ENCODE peak calls at places on chromosomes 1 and 21, in four cellular contexts. D is H9, Y is trophoblast cell, J is IMR-90. Q is an unnamed sample. For H3K4me1, the result is how much of the 10 kb centered on the place peaks cover.

GRCh38 chr1:110242731-110243130 is 32.6 kb downstream of the KCNC4 start:
- DNase-seq in J (no peak), D (no peak), Y (no peak), Q (no peak)

GRCh38 chr1:19752083-19752696 is 47.5 kb downstream of the TMCO4 start:
- DNase-seq in D (no peak), J (no peak), Y (no peak), Q (no peak)

GRCh38 chr1:231626951-231627614 is 493 bp downstream of the DISC1 start:
- DNase-seq in D (peak), J (peak), Y (peak), Q (peak)

GRCh38 chr1:56411021-56411420 is 168.3 kb downstream of the PLPP3 start:
- DNase-seq in Y (no peak), D (no peak), J (no peak), Q (no peak)

GRCh38 chr1:52264530-52265115 is 101.4 kb downstream of the CC2D1B start:
- DNase-seq in Y (peak), D (no peak), J (no peak), Q (no peak)

GRCh38 chr1:115888976-115889375 is 48.0 kb upstream of the NHLH2 start:
- DNase-seq in Y (no peak), J (no peak), D (no peak), Q (no peak)

GRCh38 chr1:177464682-177465081 is 293.9 kb downstream of the BRINP2 start:
- DNase-seq in D (no peak), Y (no peak), J (no peak), Q (no peak)

GRCh38 chr21:44838951-44839350 is 21.1 kb upstream of the SUMO3 start:
- DNase-seq in D (no peak), Y (no peak), J (no peak), Q (no peak)

GRCh38 chr1:24386241-24386640 is 27.3 kb downstream of the STPG1 start:
- DNase-seq in Y (no peak), D (no peak), J (no peak), Q (no peak)

GRCh38 chr1:61450454-61451213 is 274.3 kb downstream of the TM2D1 start:
- DNase-seq in D (no peak), Y (no peak), J (no peak), Q (no peak)

GRCh38 chr21:36784942-36785341 is 86.0 kb downstream of the SIM2 start:
- DNase-seq in Y (no peak), D (no peak), J (no peak), Q (no peak)

GRCh38 chr1:85681087-85681486 is 27.1 kb downstream of the ZNHIT6 start:
- DNase-seq in Y (peak), J (peak), D (no peak), Q (peak)

GRCh38 chr1:61460230-61460629 is 264.7 kb downstream of the TM2D1 start:
- DNase-seq in Y (no peak), D (no peak), J (no peak), Q (no peak)

GRCh38 chr1:212288614-212289013 is 3.4 kb downstream of the PPP2R5A start:
- DNase-seq in Y (no peak), J (peak), D (no peak), Q (peak)

GRCh38 chr1:67338642-67339041 is 31.0 kb downstream of the IL12RB2 start:
- DNase-seq in D (no peak), Y (no peak), J (peak), Q (no peak)

GRCh38 chr1:39933956-39934941 is 20.7 kb upstream of the MFSD2A start:
- DNase-seq in D (no peak), Y (peak), J (peak), Q (peak)

GRCh38 chr1:67685558-67686271 is 714 bp downstream of the GADD45A start:
- DNase-seq in Y (no peak), D (peak), J (no peak), Q (peak)

GRCh38 chr21:14875704-14876364 is 189.0 kb downstream of the NRIP1 start:
- DNase-seq in Y (peak), J (no peak), D (no peak), Q (no peak)

GRCh38 chr1:229230893-229231753 is 39.8 kb upstream of the RAB4A start:
- DNase-seq in J (no peak), Y (peak), D (no peak), Q (peak)

GRCh38 chr1:229694053-229694693 is 68.1 kb downstream of the URB2 start:
- DNase-seq in Y (no peak), J (peak), D (peak), Q (peak)

GRCh38 chr1:245153645-245154428 is 948 bp upstream of the KIF26B start:
- DNase-seq in J (no peak), D (peak), Y (no peak), Q (peak)

GRCh38 chr1:21659924-21660326 is 9.2 kb downstream of the RAP1GAP start:
- DNase-seq in J (no peak), Y (no peak), D (no peak), Q (no peak)

GRCh38 chr1:40944326-40944725 is 35.2 kb upstream of the CTPS1 start:
- DNase-seq in J (peak), D (no peak), Y (no peak), Q (peak)

GRCh38 chr1:236489710-236490377 is 33.9 kb upstream of the LGALS8 start:
- DNase-seq in D (no peak), J (peak), Y (no peak), Q (peak)

GRCh38 chr1:26771643-26772321 is 16.0 kb upstream of the PIGV start:
- DNase-seq in Y (peak), D (no peak), J (peak), Q (peak)

GRCh38 chr1:54768093-54768492 is 3.8 kb upstream of the PARS2 start:
- DNase-seq in Y (no peak), D (no peak), J (peak), Q (peak)

GRCh38 chr1:188127507-188127906 is 1298.8 kb downstream of the PLA2G4A start:
- DNase-seq in Y (no peak), J (no peak), D (no peak), Q (no peak)

GRCh38 chr21:44427241-44428120 is 27.8 kb upstream of the LRRC3 start:
- DNase-seq in Y (no peak), J (no peak), D (peak), Q (no peak)

GRCh38 chr21:39116761-39117425 is 66.4 kb downstream of the PSMG1 start:
- DNase-seq in J (no peak), Y (no peak), D (no peak), Q (no peak)

GRCh38 chr1:51517361-51518032 is 1.6 kb downstream of the EPS15 start:
- DNase-seq in D (no peak), Y (no peak), J (peak), Q (peak)

GRCh38 chr1:35202048-35202719 is 9.2 kb upstream of the SFPQ start:
- DNase-seq in D (peak), Y (peak), J (peak), Q (peak)

GRCh38 chr1:2210084-2210653 is 15.6 kb upstream of the FAAP20 start:
- DNase-seq in D (no peak), J (no peak), Y (no peak), Q (no peak)
- H3K4me1 ChIP-seq in D (under half), J (half or more), Y (under half), Q (half or more)

GRCh38 chr1:8363764-8364301 is 45.9 kb downstream of the SLC45A1 start:
- DNase-seq in D (no peak), J (no peak), Y (no peak), Q (no peak)

GRCh38 chr1:8365661-8366362 is 47.9 kb downstream of the SLC45A1 start:
- DNase-seq in D (no peak), Y (no peak), J (no peak), Q (no peak)

GRCh38 chr1:8363186-8363585 is 45.3 kb downstream of the SLC45A1 start:
- DNase-seq in Y (no peak), J (no peak), D (no peak), Q (no peak)

GRCh38 chr1:8362701-8363101 is 44.8 kb downstream of the SLC45A1 start:
- DNase-seq in Y (no peak), J (no peak), D (no peak), Q (no peak)

GRCh38 chr1:8364528-8365442 is 46.9 kb downstream of the SLC45A1 start:
- DNase-seq in J (no peak), D (no peak), Y (no peak), Q (no peak)
- H3K18ac ChIP-seq in J (no peak), D (no peak), Y (peak), Q (no peak)

DNA sequence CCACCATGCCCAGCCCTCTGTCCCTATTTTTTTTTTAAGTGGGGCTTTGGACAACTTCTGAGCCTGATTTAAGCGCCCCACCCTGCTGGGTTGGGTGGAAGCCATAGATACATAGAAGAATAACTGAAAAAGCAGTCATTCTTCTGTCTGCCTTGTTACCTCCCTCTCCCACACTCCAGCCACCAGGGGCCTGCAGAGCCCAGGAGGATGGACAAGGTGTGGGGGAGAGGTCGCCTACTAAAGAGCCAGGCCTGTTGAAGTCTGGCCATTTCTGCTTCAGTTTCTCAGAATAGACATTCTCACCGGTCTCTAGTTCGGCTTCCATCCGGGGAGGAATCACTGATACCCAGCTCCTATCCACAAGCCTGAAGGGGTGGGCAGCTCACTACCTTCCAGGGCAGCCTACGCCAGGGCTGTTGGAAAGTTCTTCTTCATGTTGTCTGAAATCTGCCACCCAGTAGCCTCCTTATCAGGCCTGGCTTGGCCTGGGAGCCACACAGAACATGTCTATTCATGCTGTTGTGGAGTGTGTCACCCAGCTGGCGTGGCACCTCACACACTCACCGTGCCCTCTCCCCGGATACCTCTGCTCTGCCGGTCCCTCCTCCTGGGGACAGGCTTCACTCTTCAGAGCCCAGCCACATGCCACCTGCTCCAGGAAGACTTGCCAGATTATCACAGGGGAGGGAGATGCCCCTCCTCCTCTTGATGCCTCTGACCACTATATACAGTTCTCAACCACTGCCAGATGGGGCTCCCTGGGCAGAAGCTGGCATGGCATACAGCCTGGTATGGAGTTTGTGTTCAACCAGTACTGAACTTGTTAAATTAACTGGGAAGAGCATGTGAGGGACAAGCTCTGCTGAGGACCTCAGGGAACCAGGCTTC is 27.6 kb downstream of the KNCN start:
- DNase-seq in Y (no peak), J (no peak), D (no peak), Q (no peak)
- H3K4me1 ChIP-seq in Y (under half), J (under half), D (under half), Q (under half)

GRCh38 chr1:184190626-184191025 is 139.1 kb downstream of the TSEN15 start:
- DNase-seq in Y (no peak), J (no peak), D (no peak), Q (no peak)

GRCh38 chr1:184194251-184194650 is 142.7 kb downstream of the TSEN15 start:
- DNase-seq in Y (no peak), D (no peak), J (peak), Q (no peak)

GRCh38 chr1:184193451-184193850 is 141.9 kb downstream of the TSEN15 start:
- DNase-seq in J (peak), D (no peak), Y (no peak), Q (no peak)

GRCh38 chr1:184189361-184189760 is 137.8 kb downstream of the TSEN15 start:
- DNase-seq in J (no peak), D (no peak), Y (no peak), Q (no peak)

GRCh38 chr1:184191181-184191601 is 139.7 kb downstream of the TSEN15 start:
- DNase-seq in D (no peak), J (peak), Y (no peak), Q (peak)
- H3K18ac ChIP-seq in D (no peak), J (no peak), Y (no peak), Q (no peak)

GRCh38 chr1:204286323-204286714 is 72.5 kb upstream of the GOLT1A start:
- DNase-seq in D (no peak), Y (no peak), J (no peak), Q (no peak)

GRCh38 chr1:204287466-204287881 is 72.3 kb downstream of the PLEKHA6 start:
- DNase-seq in J (no peak), D (no peak), Y (no peak), Q (no peak)

GRCh38 chr1:204288061-204288588 is 71.6 kb downstream of the PLEKHA6 start:
- DNase-seq in J (no peak), Y (no peak), D (peak), Q (peak)

GRCh38 chr1:204286841-204287387 is 72.8 kb downstream of the PLEKHA6 start:
- DNase-seq in D (no peak), Y (peak), J (no peak), Q (peak)

DNA sequence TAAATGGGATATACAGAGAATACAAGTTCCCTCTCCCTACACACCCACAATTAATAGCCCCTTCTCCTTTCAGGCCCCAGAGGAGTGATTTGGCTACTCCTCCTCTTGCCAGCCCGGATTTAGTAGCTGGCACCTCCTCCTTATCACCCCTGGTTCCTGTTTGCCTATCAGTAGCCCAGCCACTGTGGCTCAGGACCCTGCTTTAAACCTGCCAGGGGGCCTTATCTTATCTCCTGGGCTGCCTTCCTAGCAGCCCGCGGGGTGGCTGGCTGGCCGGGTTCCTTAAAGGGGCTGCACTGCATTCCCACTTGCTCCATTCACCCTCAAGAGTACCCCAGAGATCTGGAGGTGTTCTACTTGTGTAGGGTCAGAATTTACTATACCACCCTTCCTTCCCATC is 70.4 kb downstream of the PLEKHA6 start:
- DNase-seq in D (no peak), Y (no peak), J (no peak), Q (no peak)
- H3K4me1 ChIP-seq in D (under half), Y (under half), J (under half), Q (under half)

GRCh38 chr1:167936930-167937708 is at the start of gene MPC2:
- DNase-seq in Y (peak), J (peak), D (peak), Q (peak)
- H3K18ac ChIP-seq in Y (peak), J (peak), D (peak), Q (peak)

GRCh38 chr1:205665216-205665757 is 15.0 kb downstream of the SLC45A3 start:
- DNase-seq in D (no peak), J (no peak), Y (no peak), Q (no peak)
- H3K4me1 ChIP-seq in D (under half), J (under half), Y (under half), Q (under half)

Q was measured in mesenchymal stem cell.